ENCODE peak calls at places on chromosomes 5 and 9, in four cellular contexts. M, F, P and Q are unnamed samples.

GRCh38 chr5:140075371-140075770 is 32.3 kb upstream of the NRG2 start:
- ATAC-seq in M (no peak), F (no peak), P (peak), Q (no peak)

GRCh38 chr5:135890867-135891266 is 4.8 kb downstream of the IL9 start:
- ATAC-seq in M (no peak), F (no peak), P (no peak), Q (peak)

GRCh38 chr5:59798862-59799667 is 94.5 kb downstream of the PDE4D start:
- ATAC-seq in M (peak), F (no peak), P (peak), Q (peak)

GRCh38 chr5:172548981-172549707 is 91.9 kb upstream of the NEURL1B start:
- ATAC-seq in M (no peak), F (no peak), P (no peak), Q (no peak)

GRCh38 chr9:134724912-134725604 is 83.5 kb downstream of the COL5A1 start:
- ATAC-seq in M (no peak), F (no peak), P (no peak), Q (no peak)

GRCh38 chr9:123922911-123923310 is 7.0 kb downstream of the DENND1A start:
- ATAC-seq in M (no peak), F (no peak), P (no peak), Q (no peak)

GRCh38 chr5:37739817-37740261 is 100.0 kb downstream of the GDNF start:
- ATAC-seq in M (no peak), F (no peak), P (no peak), Q (no peak)

GRCh38 chr9:35490155-35490909 is 421 bp downstream of the RUSC2 start:
- ATAC-seq in M (no peak), F (peak), P (peak), Q (peak)

GRCh38 chr5:14600846-14601245 is 19.3 kb downstream of the OTULINL start:
- ATAC-seq in M (no peak), F (no peak), P (no peak), Q (no peak)

GRCh38 chr5:78615697-78616096 is 32.9 kb downstream of the LHFPL2 start:
- ATAC-seq in M (no peak), F (no peak), P (peak), Q (no peak)

GRCh38 chr5:143674469-143674786 is 137.5 kb upstream of the HMHB1 start:
- ATAC-seq in M (no peak), F (no peak), P (no peak), Q (no peak)

GRCh38 chr5:91079037-91079436 is 304.1 kb downstream of the ARRDC3 start:
- ATAC-seq in M (no peak), F (no peak), P (no peak), Q (peak)

GRCh38 chr9:77237896-77238295 is 60.6 kb downstream of the VPS13A start:
- ATAC-seq in M (no peak), F (no peak), P (no peak), Q (no peak)

GRCh38 chr5:3325206-3325605 is 270.4 kb upstream of the IRX1 start:
- ATAC-seq in M (no peak), F (no peak), P (no peak), Q (no peak)

GRCh38 chr9:30774326-30774725 is 1610.1 kb upstream of the ACO1 start:
- ATAC-seq in M (no peak), F (no peak), P (no peak), Q (no peak)

GRCh38 chr5:135651156-135651555 is 72.4 kb upstream of the CXCL14 start:
- ATAC-seq in M (no peak), F (no peak), P (peak), Q (no peak)

GRCh38 chr5:73405691-73406090 is 42.9 kb downstream of the FOXD1 start:
- ATAC-seq in M (no peak), F (no peak), P (no peak), Q (no peak)

GRCh38 chr9:86854898-86855523 is 92.3 kb downstream of the GAS1 start:
- ATAC-seq in M (no peak), F (no peak), P (no peak), Q (no peak)

GRCh38 chr9:30673132-30673531 is 1711.3 kb upstream of the ACO1 start:
- ATAC-seq in M (no peak), F (no peak), P (no peak), Q (no peak)

GRCh38 chr5:178118345-178118744 is 5.0 kb downstream of the N4BP3 start:
- ATAC-seq in M (no peak), F (no peak), P (no peak), Q (no peak)

GRCh38 chr5:126220725-126221124 is 202.5 kb upstream of the GRAMD2B start:
- ATAC-seq in M (no peak), F (no peak), P (no peak), Q (peak)

GRCh38 chr5:125215593-125215992 is 469.2 kb upstream of the ZNF608 start:
- ATAC-seq in M (no peak), F (no peak), P (peak), Q (no peak)

GRCh38 chr9:88583901-88584596 is 49.1 kb downstream of the NXNL2 start:
- ATAC-seq in M (no peak), F (no peak), P (peak), Q (no peak)

GRCh38 chr5:143376911-143377838 is 26.3 kb downstream of the NR3C1 start:
- ATAC-seq in M (no peak), F (peak), P (no peak), Q (no peak)

GRCh38 chr9:84283895-84284294 is 56.7 kb downstream of the SLC28A3 start:
- ATAC-seq in M (no peak), F (no peak), P (no peak), Q (no peak)

GRCh38 chr5:142192799-142193428 is 84.3 kb downstream of the NDFIP1 start:
- ATAC-seq in M (no peak), F (no peak), P (no peak), Q (no peak)

GRCh38 chr5:123098767-123099513 is 9.9 kb downstream of the PRDM6 start:
- ATAC-seq in M (no peak), F (peak), P (peak), Q (no peak)

GRCh38 chr5:28707706-28708105 is 1669.3 kb upstream of the CDH9 start:
- ATAC-seq in M (no peak), F (no peak), P (no peak), Q (no peak)

GRCh38 chr5:174327317-174327864 is 281.9 kb downstream of the NSG2 start:
- ATAC-seq in M (no peak), F (peak), P (peak), Q (no peak)

GRCh38 chr5:126107381-126107780 is 315.8 kb upstream of the GRAMD2B start:
- ATAC-seq in M (no peak), F (no peak), P (no peak), Q (no peak)

GRCh38 chr9:107178302-107178701 is 104.8 kb upstream of the RAD23B start:
- ATAC-seq in M (no peak), F (no peak), P (no peak), Q (no peak)

GRCh38 chr9:127161081-127161621 is 38.7 kb upstream of the ANGPTL2 start:
- ATAC-seq in M (no peak), F (no peak), P (no peak), Q (no peak)

GRCh38 chr9:108885643-108886348 is 23.7 kb downstream of the ACTL7A start:
- ATAC-seq in M (no peak), F (peak), P (peak), Q (peak)

GRCh38 chr5:67792891-67793290 is 422.7 kb upstream of the PIK3R1 start:
- ATAC-seq in M (no peak), F (no peak), P (no peak), Q (no peak)

GRCh38 chr5:154355141-154355611 is 90.6 kb upstream of the SAP30L start:
- ATAC-seq in M (no peak), F (no peak), P (no peak), Q (no peak)

GRCh38 chr9:123928471-123929176 is 1.3 kb downstream of the DENND1A start:
- ATAC-seq in M (no peak), F (no peak), P (no peak), Q (no peak)

GRCh38 chr9:19181002-19181401 is 49.5 kb upstream of the DENND4C start:
- ATAC-seq in M (no peak), F (no peak), P (peak), Q (no peak)

GRCh38 chr5:41263335-41263734 is 50.0 kb upstream of the C6 start:
- ATAC-seq in M (no peak), F (no peak), P (no peak), Q (no peak)

GRCh38 chr9:114988962-114989599 is 58.7 kb upstream of the TNFSF8 start:
- ATAC-seq in M (no peak), F (no peak), P (peak), Q (peak)

GRCh38 chr5:103444333-103445038 is 118.1 kb downstream of the NUDT12 start:
- ATAC-seq in M (no peak), F (no peak), P (no peak), Q (no peak)